ENCODE peak calls at places on chromosomes 12 and 14, in five cellular contexts. Y, K, P, H and O are unnamed samples.

GRCh38 chr12:83196694-83197350 is 510.1 kb downstream of the TMTC2 start:
- DNase-seq in K (no peak), P (no peak), Y (no peak), H (no peak), O (no peak)

GRCh38 chr12:121804417-121805111 is 755 bp downstream of the SETD1B start:
- DNase-seq in K (peak), P (no peak), Y (no peak), H (no peak), O (peak)

GRCh38 chr14:58166005-58166983 is 14.3 kb upstream of the ARMH4 start:
- DNase-seq in H (peak), P (peak), Y (peak), K (peak), O (peak)

GRCh38 chr14:99506269-99506668 is 25.1 kb downstream of the CCNK start:
- DNase-seq in H (no peak), P (no peak), K (no peak), Y (no peak), O (no peak)

GRCh38 chr14:94115068-94115591 is 4.6 kb downstream of the IFI27 start:
- DNase-seq in P (no peak), H (no peak), Y (no peak), K (no peak), O (no peak)

GRCh38 chr14:50260511-50260910 is 29.1 kb upstream of the SOS2 start:
- DNase-seq in H (no peak), Y (peak), P (peak), K (peak), O (no peak)

GRCh38 chr12:80939231-80939950 is 1.7 kb upstream of the LIN7A start:
- DNase-seq in Y (no peak), P (no peak), H (no peak), K (no peak), O (no peak)

GRCh38 chr12:68264864-68265256 is 11.5 kb upstream of the IL22 start:
- DNase-seq in Y (peak), P (no peak), K (no peak), H (no peak), O (no peak)

GRCh38 chr14:70735043-70735442 is 74.3 kb downstream of the MAP3K9 start:
- DNase-seq in K (no peak), Y (no peak), P (no peak), H (peak), O (no peak)

GRCh38 chr12:54588110-54588831 is at the start of gene PPP1R1A:
- DNase-seq in P (no peak), Y (no peak), H (peak), K (no peak), O (peak)

GRCh38 chr14:51395361-51395849 is 155.4 kb downstream of the TMX1 start:
- DNase-seq in K (peak), P (peak), Y (peak), H (peak), O (no peak)

GRCh38 chr12:59570134-59570533 is 25.7 kb upstream of the SLC16A7 start:
- DNase-seq in Y (no peak), P (no peak), K (peak), H (no peak), O (no peak)

GRCh38 chr14:57161583-57161982 is 107.1 kb downstream of the EXOC5 start:
- DNase-seq in P (no peak), Y (no peak), K (no peak), H (no peak), O (no peak)

GRCh38 chr14:73759183-73759713 is 45.1 kb upstream of the PNMA1 start:
- DNase-seq in P (no peak), Y (no peak), H (peak), K (peak), O (peak)

GRCh38 chr14:36521598-36522345 is 1.7 kb upstream of the NKX2-1 start:
- DNase-seq in Y (no peak), H (no peak), K (no peak), P (no peak), O (peak)

GRCh38 chr12:6810758-6811157 is 10.9 kb upstream of the GPR162 start:
- DNase-seq in Y (no peak), P (no peak), K (no peak), H (no peak), O (no peak)

GRCh38 chr14:30994681-30995620 is 30.5 kb upstream of the AP4S1 start:
- DNase-seq in K (peak), P (peak), H (no peak), Y (peak), O (no peak)

GRCh38 chr14:50607181-50607580 is 47.2 kb downstream of the ATL1 start:
- DNase-seq in K (no peak), Y (peak), H (no peak), P (peak), O (no peak)

GRCh38 chr14:76056128-76056527 is 70.6 kb downstream of the IFT43 start:
- DNase-seq in P (no peak), H (no peak), Y (no peak), K (peak), O (no peak)

GRCh38 chr12:32159925-32160324 is 53.3 kb downstream of the BICD1 start:
- DNase-seq in Y (no peak), P (no peak), K (no peak), H (no peak), O (no peak)

GRCh38 chr14:99093532-99094517 is 178.2 kb downstream of the BCL11B start:
- DNase-seq in K (no peak), P (no peak), Y (peak), H (no peak), O (no peak)

GRCh38 chr14:43587183-43587582 is 919.9 kb downstream of the FSCB start:
- DNase-seq in P (no peak), Y (no peak), K (no peak), H (no peak), O (no peak)

GRCh38 chr14:22794533-22794932 is 20.7 kb downstream of the SLC7A7 start:
- DNase-seq in H (no peak), Y (no peak), P (no peak), K (no peak), O (no peak)

GRCh38 chr12:51183816-51184215 is 10.9 kb upstream of the TFCP2 start:
- DNase-seq in P (no peak), H (no peak), K (peak), Y (no peak), O (no peak)

GRCh38 chr14:23093993-23094665 is 807 bp downstream of the ACIN1 start:
- DNase-seq in H (no peak), P (no peak), K (no peak), Y (no peak), O (no peak)

GRCh38 chr14:90301580-90302181 is 30.1 kb downstream of the NRDE2 start:
- DNase-seq in P (peak), K (peak), H (no peak), Y (peak), O (no peak)
- TF ChIP-seq CTCF in P (peak), K (peak), H (no peak), Y (peak), O (peak)

GRCh38 chr12:85920324-85920947 is 46.3 kb downstream of the NTS start:
- DNase-seq in Y (peak), P (no peak), K (peak), H (no peak), O (no peak)

GRCh38 chr12:85923767-85924331 is 49.8 kb downstream of the NTS start:
- DNase-seq in P (peak), K (peak), H (no peak), Y (peak), O (no peak)
- TF ChIP-seq CTCF in P (peak), K (peak), H (no peak), Y (peak), O (peak)

DNA sequence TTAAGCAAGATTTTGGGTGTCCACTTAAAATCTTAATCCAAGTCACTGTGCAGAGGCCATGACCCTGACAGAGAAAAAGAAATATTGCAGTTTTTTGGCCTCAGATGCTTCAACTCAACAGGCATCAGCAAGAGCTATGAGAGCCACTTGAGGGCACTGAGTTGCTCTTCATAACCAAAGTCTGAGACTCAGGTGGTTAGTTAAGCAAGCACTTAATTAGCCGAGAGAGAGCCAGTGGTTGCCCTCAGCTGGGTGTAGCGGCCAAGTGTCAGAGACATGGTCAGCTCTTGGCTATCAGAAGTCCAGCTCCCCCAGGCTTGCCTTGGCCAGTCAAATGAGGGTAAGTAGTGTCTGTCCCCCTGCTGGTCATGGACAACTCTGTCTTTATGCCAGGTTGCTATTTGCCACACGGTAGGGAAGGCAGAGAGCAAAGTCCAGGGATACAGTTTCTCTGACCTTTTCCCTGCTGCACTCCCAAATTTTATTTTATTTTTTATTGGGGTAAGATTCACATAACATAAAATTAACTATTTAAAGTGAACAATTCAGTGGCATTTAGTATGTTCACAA is 9.0 kb upstream of the KRT71 start:
- DNase-seq in Y (no peak), P (no peak), K (peak), H (no peak), O (no peak)
- TF ChIP-seq CTCF in Y (peak), P (peak), K (peak), H (no peak), O (no peak)

DNA sequence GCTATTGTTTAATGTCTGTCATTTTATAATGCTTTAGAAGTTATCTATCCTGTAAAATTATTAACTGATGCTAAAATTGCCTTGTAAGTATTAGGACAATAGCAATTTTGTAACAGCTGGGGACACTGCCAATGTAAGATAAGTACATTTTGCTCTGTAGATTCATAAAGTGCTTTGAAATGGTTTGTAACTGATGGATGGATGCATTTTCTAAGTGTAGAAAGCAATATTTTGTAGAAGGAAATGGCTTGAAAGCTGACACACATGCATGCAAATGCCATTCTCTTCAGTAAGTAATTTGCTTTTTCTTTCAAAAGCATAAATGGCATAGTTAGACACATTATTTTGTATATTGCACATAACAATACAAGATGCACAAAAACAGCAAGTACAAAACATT is 129.8 kb downstream of the FOXG1 start:
- DNase-seq in P (no peak), K (no peak), H (no peak), Y (no peak), O (no peak)
- TF ChIP-seq CTCF in P (no peak), K (no peak), H (no peak), Y (no peak), O (no peak)

GRCh38 chr12:120495189-120495722 is 657 bp upstream of the DYNLL1 start:
- DNase-seq in H (no peak), P (no peak), K (no peak), Y (no peak), O (peak)

GRCh38 chr12:120496353-120497340 is 734 bp downstream of the DYNLL1 start:
- DNase-seq in P (no peak), Y (no peak), K (peak), H (peak), O (peak)

GRCh38 chr12:120497524-120498150 is 1.7 kb downstream of the DYNLL1 start:
- DNase-seq in Y (no peak), P (no peak), H (no peak), K (no peak), O (no peak)

GRCh38 chr12:120498870-120499515 is 3.1 kb downstream of the DYNLL1 start:
- DNase-seq in H (no peak), K (no peak), P (no peak), Y (no peak), O (no peak)

GRCh38 chr12:120495723-120496352 is at the start of gene DYNLL1:
- DNase-seq in H (peak), Y (peak), K (peak), P (peak), O (peak)
- TF ChIP-seq CTCF in H (no peak), Y (no peak), K (no peak), P (no peak), O (no peak)